ENCODE peak calls at places on chromosomes 2 and 18, in four cellular contexts. M, L, Y and E are unnamed samples.
A peak's percentile ranks its signal among the peaks of the same experiment; 100 is the strongest.

GRCh38 chr2:8681786-8682692 is at the start of gene ID2:
- DNase-seq in M (peak; percentile 99), L (peak; percentile 94), Y (peak; percentile 97), E (peak; percentile 99)

GRCh38 chr2:83196225-83196624 is 1262.9 kb downstream of the SUCLG1 start:
- DNase-seq in M (peak; percentile 73), L (no peak), Y (no peak), E (no peak)

GRCh38 chr2:213246665-213247281 is 37.5 kb upstream of the SPAG16 start:
- DNase-seq in M (peak; percentile 70), L (no peak), Y (no peak), E (peak; percentile 22)

GRCh38 chr2:181073896-181074295 is 93.5 kb downstream of the UBE2E3 start:
- DNase-seq in M (no peak), L (no peak), Y (no peak), E (no peak)

GRCh38 chr2:70944291-70944690 is 8.6 kb downstream of the ATP6V1B1 start:
- DNase-seq in M (no peak), L (no peak), Y (no peak), E (no peak)

GRCh38 chr2:143183804-143184463 is 54.7 kb downstream of the ARHGAP15 start:
- DNase-seq in M (no peak), L (no peak), Y (no peak), E (no peak)

GRCh38 chr2:143481728-143482127 is 352.5 kb downstream of the ARHGAP15 start:
- DNase-seq in M (no peak), L (no peak), Y (no peak), E (peak; percentile 12)

GRCh38 chr2:241207151-241207550 is 18.7 kb downstream of the ANO7 start:
- DNase-seq in M (no peak), L (no peak), Y (no peak), E (no peak)

GRCh38 chr2:134232868-134233732 is 20.8 kb upstream of the MGAT5 start:
- DNase-seq in M (peak; percentile 87), L (no peak), Y (no peak), E (no peak)

GRCh38 chr18:7839548-7839947 is 272.4 kb downstream of the PTPRM start:
- DNase-seq in M (no peak), L (no peak), Y (no peak), E (no peak)

GRCh38 chr2:96142217-96143113 is 2.8 kb downstream of the DUSP2 start:
- DNase-seq in M (no peak), L (peak; percentile 50), Y (peak; percentile 60), E (no peak)

GRCh38 chr2:219207884-219208740 is 1.5 kb downstream of the ZFAND2B start:
- DNase-seq in M (peak; percentile 38), L (no peak), Y (no peak), E (peak; percentile 34)

GRCh38 chr2:145197944-145198343 is 678.0 kb upstream of the ZEB2 start:
- DNase-seq in M (no peak), L (no peak), Y (no peak), E (no peak)

GRCh38 chr2:179991344-179991743 is 15.8 kb downstream of the CWC22 start:
- DNase-seq in M (peak; percentile 21), L (no peak), Y (no peak), E (peak; percentile 15)

GRCh38 chr2:240325654-240326031 is 109.8 kb upstream of the GPC1 start:
- DNase-seq in M (no peak), L (no peak), Y (no peak), E (peak; percentile 55)

GRCh38 chr18:61702007-61702406 is 190.8 kb downstream of the RNF152 start:
- DNase-seq in M (peak; percentile 5), L (no peak), Y (no peak), E (no peak)

GRCh38 chr2:18214936-18215335 is 336.5 kb downstream of the KCNS3 start:
- DNase-seq in M (peak; percentile 12), L (no peak), Y (no peak), E (no peak)

GRCh38 chr2:54909006-54909405 is 141.2 kb downstream of the RTN4 start:
- DNase-seq in M (no peak), L (no peak), Y (no peak), E (no peak)

GRCh38 chr2:35374845-35375244 is 980.7 kb upstream of the CRIM1 start:
- DNase-seq in M (no peak), L (no peak), Y (no peak), E (no peak)

GRCh38 chr2:134145519-134145918 is 108.4 kb upstream of the MGAT5 start:
- DNase-seq in M (no peak), L (no peak), Y (no peak), E (no peak)

GRCh38 chr2:168956392-168956791 is 55.3 kb downstream of the G6PC2 start:
- DNase-seq in M (no peak), L (no peak), Y (no peak), E (no peak)

GRCh38 chr2:38496927-38497669 is 105.6 kb downstream of the HNRNPLL start:
- DNase-seq in M (no peak), L (no peak), Y (no peak), E (no peak)

GRCh38 chr2:233419626-233420431 is 65.5 kb downstream of the DGKD start:
- DNase-seq in M (no peak), L (no peak), Y (peak; percentile 42), E (no peak)

GRCh38 chr2:187942876-187943275 is 348.8 kb upstream of the GULP1 start:
- DNase-seq in M (no peak), L (no peak), Y (no peak), E (no peak)

GRCh38 chr2:113692698-113693428 is 63.6 kb downstream of the SLC35F5 start:
- DNase-seq in M (no peak), L (no peak), Y (no peak), E (no peak)

GRCh38 chr2:135916232-135916631 is 40.0 kb upstream of the MCM6 start:
- DNase-seq in M (peak; percentile 76), L (no peak), Y (no peak), E (no peak)

GRCh38 chr2:223488814-223489213 is 113.3 kb downstream of the SCG2 start:
- DNase-seq in M (no peak), L (no peak), Y (no peak), E (peak; percentile 17)

GRCh38 chr2:226079186-226079585 is 679.7 kb downstream of the NYAP2 start:
- DNase-seq in M (peak; percentile 23), L (no peak), Y (no peak), E (no peak)

GRCh38 chr2:42829556-42830510 is 37.5 kb upstream of the HAAO start:
- DNase-seq in M (peak; percentile 28), L (no peak), Y (no peak), E (peak; percentile 40)

GRCh38 chr2:230865324-230865765 is 603 bp downstream of the ITM2C start:
- DNase-seq in M (no peak), L (no peak), Y (no peak), E (no peak)
- H3K4me1 ChIP-seq in M (peaks cover 12% of the 10 kb centered on the region), L (no peaks in the 10 kb centered on the region), Y (peaks cover 29% of the 10 kb centered on the region), E (peaks cover 26% of the 10 kb centered on the region)

DNA sequence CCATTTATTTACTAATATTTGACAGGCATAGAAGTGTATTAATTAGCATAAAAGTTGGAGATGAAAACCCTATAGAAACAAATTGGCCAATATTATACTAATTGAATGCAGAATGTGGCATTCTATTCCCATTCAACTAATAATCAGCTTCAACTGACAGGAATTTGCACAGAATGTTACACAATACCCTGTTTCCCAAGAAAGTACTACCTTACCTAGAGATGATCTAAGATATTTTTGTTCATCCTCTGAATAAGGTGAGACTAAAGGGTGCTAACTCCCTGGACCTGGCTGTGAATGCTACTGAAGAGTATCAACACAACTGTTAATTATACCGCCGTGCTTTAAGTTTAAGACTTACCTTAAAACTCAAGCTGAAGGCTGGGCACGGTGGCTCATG is 28.9 kb downstream of the CEP68 start:
- DNase-seq in M (no peak), L (no peak), Y (no peak), E (no peak)
- H3K27ac ChIP-seq in M (no peak overlapping the region), L (no peak overlapping the region), Y (no peak overlapping the region), E (no peak overlapping the region)

GRCh38 chr18:59145055-59145454 is 5.4 kb downstream of the SEC11C start:
- DNase-seq in M (no peak), L (no peak), Y (no peak), E (no peak)

GRCh38 chr18:59149416-59149815 is 9.7 kb downstream of the SEC11C start:
- DNase-seq in M (no peak), L (no peak), Y (no peak), E (no peak)

GRCh38 chr18:59150236-59150635 is 10.6 kb downstream of the SEC11C start:
- DNase-seq in M (no peak), L (no peak), Y (no peak), E (no peak)

GRCh38 chr18:59149007-59149406 is 9.3 kb downstream of the SEC11C start:
- DNase-seq in M (no peak), L (no peak), Y (no peak), E (no peak)

GRCh38 chr18:59148192-59148591 is 8.5 kb downstream of the SEC11C start:
- DNase-seq in M (no peak), L (no peak), Y (no peak), E (no peak)
- H3K4me3 ChIP-seq in M (no peak overlapping the region), L (no peak overlapping the region), Y (no peak overlapping the region), E (no peak overlapping the region)

DNA sequence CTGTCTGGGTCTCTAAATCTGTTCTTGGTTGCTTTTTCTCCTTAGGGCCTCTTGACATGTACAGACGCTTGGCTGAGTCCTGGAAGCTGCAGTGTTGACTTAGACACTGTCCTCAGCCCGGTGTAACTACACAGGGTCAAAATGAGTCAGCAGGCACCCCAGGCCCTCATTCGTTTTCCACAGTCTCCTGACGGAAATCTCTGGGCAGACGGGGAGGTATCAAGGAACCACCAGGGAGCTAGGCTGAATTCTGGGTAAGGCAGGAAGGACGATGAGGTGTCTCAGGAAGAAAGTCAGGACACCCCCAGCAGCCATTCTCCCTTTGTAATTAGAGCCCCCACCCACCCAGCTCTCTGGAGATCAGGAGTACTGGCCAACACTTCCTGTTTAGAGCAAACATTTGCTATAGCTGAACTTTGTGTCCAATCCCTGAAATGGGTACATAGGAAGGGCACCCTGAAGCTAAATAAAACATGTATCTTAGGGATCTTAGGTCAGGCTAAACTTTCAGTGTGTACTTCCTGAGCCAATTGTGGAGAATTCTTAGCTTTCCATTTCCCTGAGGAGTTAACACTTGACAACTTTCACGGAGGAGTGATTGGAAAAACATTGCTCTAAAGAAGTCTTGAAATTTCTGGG is 23.9 kb upstream of the EPAS1 start:
- DNase-seq in M (no peak), L (no peak), Y (no peak), E (no peak)
- H3K4me1 ChIP-seq in M (peaks cover 10% of the 10 kb centered on the region), L (peaks cover 4% of the 10 kb centered on the region), Y (peaks cover 2% of the 10 kb centered on the region), E (peaks cover 25% of the 10 kb centered on the region)

GRCh38 chr2:66850406-66850805 is 415.5 kb downstream of the MEIS1 start:
- DNase-seq in M (no peak), L (no peak), Y (no peak), E (no peak)
- H3K27ac ChIP-seq in M (no peak overlapping the region), L (no peak overlapping the region), Y (no peak overlapping the region), E (no peak overlapping the region)

GRCh38 chr2:148553332-148553887 is 91.1 kb upstream of the EPC2 start:
- DNase-seq in M (no peak), L (no peak), Y (no peak), E (no peak)
- H3K4me3 ChIP-seq in M (peak overlapping the region; percentile 22), L (no peak overlapping the region), Y (peak overlapping the region; percentile 66), E (no peak overlapping the region)

DNA sequence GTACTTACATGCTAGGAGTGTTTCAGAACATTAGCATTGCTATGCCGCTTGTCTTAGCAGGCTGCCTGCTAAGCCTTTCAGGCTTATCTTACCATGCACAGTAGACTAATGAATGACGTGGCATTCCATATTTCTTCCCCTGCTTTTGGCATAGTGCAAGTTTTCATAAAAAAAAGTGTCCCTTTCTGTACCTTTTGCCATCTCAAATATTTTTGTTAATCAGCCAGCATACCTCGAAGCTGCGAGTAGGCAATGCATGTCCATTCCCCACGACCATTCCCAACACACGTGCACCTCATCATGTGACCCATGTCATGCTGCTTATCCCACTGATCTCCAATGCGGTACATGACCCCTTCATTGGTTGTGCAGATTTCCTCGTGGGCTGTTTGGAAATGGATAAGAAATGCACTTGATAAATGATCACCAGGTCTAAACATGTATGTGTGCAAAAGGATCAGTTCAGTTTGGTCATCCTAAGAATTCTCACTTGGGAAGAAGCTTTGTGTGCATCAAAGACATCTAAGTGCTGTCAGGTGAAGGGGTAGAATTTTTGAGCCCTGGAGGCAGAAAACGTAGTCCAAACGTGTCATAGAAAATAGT is 13.9 kb downstream of the FN1 start:
- DNase-seq in M (no peak), L (no peak), Y (no peak), E (no peak)
- H3K4me1 ChIP-seq in M (peaks cover 11% of the 10 kb centered on the region), L (peaks cover 9% of the 10 kb centered on the region), Y (no peaks in the 10 kb centered on the region), E (no peaks in the 10 kb centered on the region)